ENCODE peak calls at places on chromosomes 12 and 14, in four cellular contexts. T, Y, W and P are unnamed samples.

GRCh38 chr12:127355061-127355820 is 911.7 kb upstream of the TMEM132C start:
- DNase-seq in T (no peak), Y (no peak), W (no peak), P (no peak)

GRCh38 chr14:62696969-62697328 is 348.3 kb downstream of the KCNH5 start:
- DNase-seq in T (no peak), Y (no peak), W (no peak), P (no peak)

GRCh38 chr14:61653507-61653906 is 41.8 kb upstream of the HIF1A start:
- DNase-seq in T (no peak), Y (no peak), W (no peak), P (no peak)

GRCh38 chr14:81727243-81727642 is 193.6 kb upstream of the SEL1L start:
- DNase-seq in T (peak), Y (no peak), W (no peak), P (no peak)

GRCh38 chr12:40988335-40988734 is 199.8 kb upstream of the PDZRN4 start:
- DNase-seq in T (no peak), Y (no peak), W (no peak), P (no peak)

GRCh38 chr12:18546399-18546798 is 191.4 kb downstream of the PLCZ1 start:
- DNase-seq in T (no peak), Y (no peak), W (no peak), P (no peak)

GRCh38 chr12:59904874-59905521 is 309.2 kb downstream of the SLC16A7 start:
- DNase-seq in T (no peak), Y (no peak), W (no peak), P (no peak)

GRCh38 chr14:55556929-55557623 is 22.9 kb upstream of the KTN1 start:
- DNase-seq in T (peak), Y (peak), W (no peak), P (no peak)

GRCh38 chr14:63938198-63939005 is 85.6 kb downstream of the SYNE2 start:
- DNase-seq in T (no peak), Y (no peak), W (no peak), P (no peak)

GRCh38 chr14:104898870-104899510 is 25.7 kb upstream of the PLD4 start:
- DNase-seq in T (no peak), Y (peak), W (no peak), P (no peak)

GRCh38 chr14:58280954-58281787 is 17.2 kb upstream of the ARID4A start:
- DNase-seq in T (peak), Y (no peak), W (no peak), P (no peak)

GRCh38 chr12:76627346-76628135 is 68.0 kb upstream of the OSBPL8 start:
- DNase-seq in T (no peak), Y (no peak), W (no peak), P (no peak)

GRCh38 chr12:69688021-69688420 is 11.1 kb downstream of the BEST3 start:
- DNase-seq in T (no peak), Y (no peak), W (no peak), P (no peak)

GRCh38 chr14:100746326-100746725 is 19.6 kb downstream of the DLK1 start:
- DNase-seq in T (no peak), Y (no peak), W (no peak), P (no peak)

GRCh38 chr14:102799684-102800562 is 22.7 kb downstream of the TRAF3 start:
- DNase-seq in T (no peak), Y (no peak), W (no peak), P (no peak)

GRCh38 chr14:49908433-49908782 is 15.5 kb downstream of the ARF6 start:
- DNase-seq in T (no peak), Y (no peak), W (no peak), P (no peak)

GRCh38 chr12:754871-755562 is 2.6 kb downstream of the WNK1 start:
- DNase-seq in T (no peak), Y (no peak), W (no peak), P (no peak)

GRCh38 chr12:112198120-112198733 is 72.9 kb downstream of the TRAFD1 start:
- DNase-seq in T (no peak), Y (peak), W (peak), P (no peak)

GRCh38 chr12:52582489-52582888 is 8.8 kb upstream of the KRT74 start:
- DNase-seq in T (no peak), Y (no peak), W (no peak), P (no peak)

GRCh38 chr14:96574633-96575191 is 72.5 kb downstream of the PAPOLA start:
- DNase-seq in T (peak), Y (no peak), W (no peak), P (no peak)

GRCh38 chr12:110253176-110253575 is 27.9 kb upstream of the ATP2A2 start:
- DNase-seq in T (no peak), Y (no peak), W (no peak), P (no peak)